ENCODE peak calls at places on chromosome 9, in nine cellular contexts. I is cerebellar cortex; C is stimulated activated CD4-positive, alpha-beta T cell treated with anti-CD3 and anti-CD28 coated beads, Interleukin-12 subunit alpha, Interleukin-12 subunit beta, amount 100 ng/mL, for 48 hours; K is AG08395; Y is activated naive CD8-positive, alpha-beta T cell treated with anti-CD3 and anti-CD28 coated beads, Interleukin-2, amount 50 U/mL, for 24 hours; W is nephron progenitor cell; U is ELR; N is amniotic epithelial cell; P is AG08396. J is an unnamed sample.

GRCh38 chr9:90789408-90789807 is 12.2 kb upstream of the SYK start:
- DNase-seq in I (no peak), C (no peak), K (no peak), Y (no peak), W (no peak), U (no peak), N (no peak), P (no peak), J (no peak)

GRCh38 chr9:35489313-35490154 is at the start of gene RUSC2:
- DNase-seq in I (peak), C (peak), K (peak), Y (peak), W (peak), U (peak), N (peak), P (peak), J (peak)

GRCh38 chr9:83935276-83935890 is 14.2 kb upstream of the KIF27 start:
- DNase-seq in I (no peak), C (no peak), K (peak), Y (no peak), W (no peak), U (peak), N (peak), P (peak), J (peak)

GRCh38 chr9:114621975-114622609 is 11.0 kb downstream of the TMEM268 start:
- DNase-seq in I (no peak), C (no peak), K (peak), Y (no peak), W (no peak), U (peak), N (peak), P (peak), J (peak)

GRCh38 chr9:127772603-127773002 is 5.9 kb downstream of the SH2D3C start:
- DNase-seq in I (no peak), C (no peak), K (no peak), Y (no peak), W (no peak), U (no peak), N (no peak), P (no peak), J (no peak)

GRCh38 chr9:130053504-130054427 is at the start of gene GPR107:
- DNase-seq in I (peak), C (peak), K (peak), Y (peak), W (peak), U (peak), N (peak), P (peak), J (peak)

GRCh38 chr9:34654317-34655083 is 2.5 kb downstream of the IL11RA start:
- DNase-seq in I (no peak), C (no peak), K (peak), Y (no peak), W (no peak), U (no peak), N (no peak), P (peak), J (peak)

GRCh38 chr9:86287013-86287412 is 4.7 kb upstream of the ISCA1 start:
- DNase-seq in I (peak), C (no peak), K (no peak), Y (no peak), W (peak), U (peak), N (peak), P (no peak), J (peak)

GRCh38 chr9:124428751-124429529 is 13.7 kb upstream of the PSMB7 start:
- DNase-seq in I (peak), C (no peak), K (no peak), Y (no peak), W (no peak), U (no peak), N (no peak), P (no peak), J (no peak)

GRCh38 chr9:94826044-94826443 is 99.5 kb downstream of the AOPEP start:
- DNase-seq in I (no peak), C (no peak), K (no peak), Y (no peak), W (no peak), U (no peak), N (no peak), P (no peak), J (no peak)

GRCh38 chr9:1274334-1274733 is 224.2 kb downstream of the DMRT2 start:
- DNase-seq in I (no peak), C (no peak), K (no peak), Y (no peak), W (no peak), U (no peak), N (no peak), P (no peak), J (no peak)

GRCh38 chr9:18605763-18606162 is 131.8 kb downstream of the ADAMTSL1 start:
- DNase-seq in I (no peak), C (no peak), K (peak), Y (no peak), W (no peak), U (no peak), N (no peak), P (peak), J (peak)

GRCh38 chr9:116716441-116716840 is 29.3 kb downstream of the TRIM32 start:
- DNase-seq in I (no peak), C (no peak), K (peak), Y (no peak), W (no peak), U (no peak), N (no peak), P (no peak), J (no peak)

GRCh38 chr9:95131023-95131943 is 186.2 kb downstream of the FANCC start:
- DNase-seq in I (peak), C (peak), K (peak), Y (peak), W (peak), U (peak), N (peak), P (peak), J (peak)

GRCh38 chr9:95112436-95113280 is 204.9 kb downstream of the FANCC start:
- DNase-seq in I (no peak), C (no peak), K (no peak), Y (no peak), W (no peak), U (no peak), N (no peak), P (no peak), J (no peak)

GRCh38 chr9:97911528-97911927 is 10.8 kb downstream of the TRMO start:
- DNase-seq in I (no peak), C (no peak), K (no peak), Y (no peak), W (no peak), U (no peak), N (peak), P (no peak), J (no peak)

GRCh38 chr9:113915817-113916474 is 39.8 kb downstream of the ZNF618 start:
- DNase-seq in I (no peak), C (no peak), K (no peak), Y (no peak), W (no peak), U (no peak), N (no peak), P (no peak), J (no peak)

GRCh38 chr9:112605518-112605917 is 112.4 kb downstream of the INIP start:
- DNase-seq in I (no peak), C (no peak), K (no peak), Y (no peak), W (no peak), U (no peak), N (no peak), P (no peak), J (no peak)

GRCh38 chr9:134899818-134900325 is 17.8 kb downstream of the FCN1 start:
- DNase-seq in I (no peak), C (no peak), K (no peak), Y (no peak), W (no peak), U (no peak), N (peak), P (no peak), J (no peak)

GRCh38 chr9:76619645-76620044 is 144.6 kb upstream of the PCA3 start:
- DNase-seq in I (no peak), C (no peak), K (peak), Y (no peak), W (no peak), U (no peak), N (no peak), P (no peak), J (no peak)

GRCh38 chr9:71604197-71605063 is 163.9 kb downstream of the CEMIP2 start:
- DNase-seq in I (peak), C (peak), K (peak), Y (peak), W (peak), U (peak), N (peak), P (peak), J (peak)

GRCh38 chr9:4762108-4762888 is 21.3 kb upstream of the AK3 start:
- DNase-seq in I (peak), C (peak), K (peak), Y (peak), W (peak), U (peak), N (peak), P (peak), J (peak)

GRCh38 chr9:16787724-16788123 is 82.7 kb downstream of the BNC2 start:
- DNase-seq in I (no peak), C (no peak), K (peak), Y (no peak), W (no peak), U (peak), N (no peak), P (no peak), J (peak)

GRCh38 chr9:38392235-38393127 is at the start of gene ALDH1B1:
- DNase-seq in I (peak), C (peak), K (peak), Y (peak), W (peak), U (peak), N (peak), P (peak), J (peak)

GRCh38 chr9:128152781-128153116 is 3.5 kb downstream of the LCN2 start:
- DNase-seq in I (no peak), C (no peak), K (no peak), Y (no peak), W (no peak), U (no peak), N (no peak), P (no peak), J (no peak)

GRCh38 chr9:106172265-106172664 is 477.9 kb downstream of the TMEM38B start:
- DNase-seq in I (no peak), C (no peak), K (no peak), Y (no peak), W (no peak), U (no peak), N (no peak), P (no peak), J (no peak)

J was measured in astrocyte of the spinal cord.